ENCODE peak calls at places on chromosomes 13 and 19, in eight cellular contexts. L, J, Z, W, K, Q, T and H are unnamed samples. For H3K9me3, the result is how much of the 10 kb centered on the place peaks cover.

GRCh38 chr13:67184247-67184646 is 45.9 kb downstream of the PCDH9 start:
- DNase-seq in J (no peak), K (no peak), Q (no peak), W (no peak), L (no peak), T (no peak), Z (no peak), H (no peak)

GRCh38 chr13:32426981-32427851 is 714 bp downstream of the N4BP2L1 start:
- DNase-seq in T (peak), L (no peak), Q (peak), K (peak), Z (peak), J (peak), W (peak), H (peak)

GRCh38 chr13:99978781-99979452 is 2.7 kb upstream of the ZIC2 start:
- DNase-seq in J (no peak), Q (no peak), K (no peak), T (no peak), L (no peak), Z (no peak), W (no peak), H (no peak)

GRCh38 chr19:35777411-35777841 is 2.1 kb downstream of the ARHGAP33 start:
- DNase-seq in L (no peak), K (no peak), Z (no peak), W (no peak), Q (no peak), J (no peak), T (no peak), H (no peak)

GRCh38 chr13:84845875-84846619 is 953.2 kb downstream of the SLITRK6 start:
- DNase-seq in Q (no peak), L (no peak), W (no peak), K (no peak), J (no peak), Z (no peak), T (no peak), H (no peak)

GRCh38 chr19:7004313-7004931 is 16.8 kb downstream of the MBD3L2B start:
- DNase-seq in L (no peak), W (no peak), Q (no peak), T (no peak), K (no peak), Z (no peak), J (no peak), H (no peak)

GRCh38 chr13:50645092-50645491 is 198.4 kb downstream of the DLEU7 start:
- DNase-seq in Z (no peak), T (no peak), L (no peak), K (no peak), Q (no peak), W (no peak), J (no peak), H (no peak)

GRCh38 chr13:23570099-23570926 is at the start of gene TNFRSF19:
- DNase-seq in J (peak), L (no peak), W (no peak), K (no peak), T (peak), Z (peak), Q (peak), H (peak)

GRCh38 chr19:42542791-42543190 is 14.5 kb upstream of the CEACAM1 start:
- DNase-seq in Q (no peak), Z (no peak), W (no peak), L (no peak), J (no peak), T (no peak), K (no peak), H (no peak)

GRCh38 chr19:32798201-32798600 is 71.4 kb downstream of the SLC7A9 start:
- DNase-seq in L (no peak), K (no peak), T (no peak), W (no peak), Q (no peak), Z (no peak), J (no peak), H (no peak)

GRCh38 chr19:55831846-55832245 is at the start of gene NLRP11:
- DNase-seq in W (no peak), J (no peak), Z (no peak), Q (no peak), L (no peak), K (no peak), T (no peak), H (no peak)
- H3K9me3 ChIP-seq in W (under half), J (under half), Z (under half), Q (under half), L (under half), K (under half), T (under half), H (under half)

GRCh38 chr13:87696458-87696857 is 25.3 kb downstream of the SLITRK5 start:
- DNase-seq in K (no peak), T (no peak), W (no peak), Q (no peak), J (no peak), L (no peak), Z (no peak), H (no peak)
- TF ChIP-seq POLR2A in K (no peak), T (no peak), W (no peak), Q (no peak), J (no peak), L (no peak), Z (no peak), H (no peak)

DNA sequence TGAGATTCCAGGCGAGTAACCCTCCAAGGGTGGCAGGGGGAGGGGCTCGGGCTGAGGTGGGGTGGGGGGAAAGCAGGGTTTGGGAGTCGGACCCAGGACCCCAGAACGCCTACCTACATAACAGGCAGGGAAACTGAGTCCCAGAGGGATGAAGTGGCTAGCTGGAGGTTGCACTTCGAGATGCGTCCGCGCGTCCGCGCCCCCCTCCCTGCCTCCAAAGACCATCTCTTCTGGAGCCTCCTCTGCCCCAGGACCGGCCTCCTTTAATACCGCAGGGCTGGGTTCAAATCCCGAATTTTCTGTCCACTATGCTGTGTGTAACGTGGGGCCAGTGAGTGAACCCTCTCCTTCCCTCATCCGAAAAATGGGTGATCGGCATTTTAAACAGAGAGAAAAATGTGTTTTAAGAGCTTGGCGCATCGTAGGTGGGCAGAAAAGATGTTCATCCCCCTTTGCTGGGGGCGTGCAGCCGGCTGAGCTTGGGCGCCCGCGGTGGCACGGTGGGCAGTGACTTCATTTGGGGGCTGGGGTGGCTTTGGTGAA is 13.8 kb downstream of the TJP3 start:
- DNase-seq in W (no peak), Z (no peak), K (no peak), T (no peak), Q (no peak), L (no peak), J (no peak), H (no peak)
- H3K4me3 ChIP-seq in W (peak), Z (peak), K (peak), T (peak), Q (no peak), L (peak), J (no peak), H (peak)

GRCh38 chr19:43841990-43842389 is 14.9 kb downstream of the ZNF283 start:
- DNase-seq in L (no peak), T (no peak), J (no peak), W (no peak), Z (no peak), K (no peak), Q (no peak), H (no peak)
- H3K9me3 ChIP-seq in L (half or more), T (under half), J (half or more), W (half or more), Z (half or more), K (half or more), Q (half or more), H (under half)

GRCh38 chr19:3505598-3506383 is at the start of gene FZR1:
- DNase-seq in L (peak), K (peak), T (peak), Q (peak), W (peak), Z (peak), J (peak), H (peak)
- TF ChIP-seq POLR2A in L (peak), K (no peak), T (peak), Q (peak), W (peak), Z (peak), J (peak), H (peak)

GRCh38 chr19:10143700-10144099 is 24.0 kb upstream of the EIF3G start:
- DNase-seq in J (no peak), Q (no peak), W (no peak), L (no peak), T (no peak), K (no peak), Z (no peak), H (no peak)
- H3K4me3 ChIP-seq in J (no peak), Q (no peak), W (no peak), L (no peak), T (no peak), K (no peak), Z (no peak), H (no peak)

GRCh38 chr19:58429745-58430144 is 10.2 kb downstream of the ZNF132 start:
- DNase-seq in T (no peak), W (no peak), J (no peak), Z (no peak), L (no peak), Q (no peak), K (no peak), H (no peak)

GRCh38 chr19:58428617-58429016 is 11.3 kb downstream of the ZNF132 start:
- DNase-seq in Q (no peak), L (no peak), W (no peak), J (no peak), K (no peak), Z (no peak), T (no peak), H (no peak)

GRCh38 chr19:58439576-58440554 is at the start of gene ZNF132:
- DNase-seq in W (peak), T (peak), Z (peak), L (peak), Q (peak), J (peak), K (peak), H (peak)

GRCh38 chr19:58434217-58434616 is 5.7 kb downstream of the ZNF132 start:
- DNase-seq in Q (no peak), J (no peak), W (no peak), T (no peak), Z (no peak), L (no peak), K (no peak), H (no peak)
- H3K9me3 ChIP-seq in Q (half or more), J (half or more), W (half or more), T (under half), Z (half or more), L (half or more), K (half or more), H (under half)

GRCh38 chr19:48635263-48635965 is 1.8 kb downstream of the DBP start:
- DNase-seq in Z (peak), W (peak), T (peak), L (no peak), K (peak), Q (peak), J (peak), H (peak)
- TF ChIP-seq POLR2A in Z (no peak), W (no peak), T (peak), L (peak), K (no peak), Q (peak), J (peak), H (peak)